ENCODE peak calls at places on chromosomes 3 and 15, in nine cellular contexts. L is cardiac muscle cell, U is astrocyte, J is MM.1S, O is HCT116, I is tibial artery, W is upper lobe of right lung, M is heart left ventricle, N is GM23248. E is an unnamed sample. For H3K36me3, the result is how much of the 10 kb centered on the place peaks cover.

GRCh38 chr3:7456376-7456775 is 595.5 kb downstream of the GRM7 start:
- DNase-seq in W (no peak), L (no peak), N (no peak), I (no peak), U (no peak), O (no peak), J (no peak), M (no peak), E (no peak)

GRCh38 chr3:13063225-13063624 is 10.0 kb downstream of the IQSEC1 start:
- DNase-seq in W (no peak), U (no peak), J (no peak), N (no peak), L (no peak), M (no peak), O (no peak), I (no peak), E (no peak)

GRCh38 chr3:22450785-22451400 is 699.9 kb upstream of the ZNF385D start:
- DNase-seq in L (no peak), O (no peak), M (no peak), I (no peak), J (no peak), N (peak), W (no peak), U (peak), E (peak)

GRCh38 chr15:27681038-27681437 is 418.1 kb downstream of the OCA2 start:
- DNase-seq in I (no peak), N (no peak), J (no peak), O (no peak), U (no peak), M (no peak), W (no peak), L (no peak), E (no peak)

GRCh38 chr15:77387355-77388105 is 32.4 kb downstream of the PEAK1 start:
- DNase-seq in I (no peak), O (no peak), L (no peak), J (no peak), W (no peak), U (no peak), M (no peak), N (peak), E (no peak)

GRCh38 chr15:45958924-45959323 is 324.1 kb downstream of the SQOR start:
- DNase-seq in M (no peak), I (no peak), O (no peak), W (no peak), L (no peak), N (no peak), U (no peak), J (no peak), E (no peak)

GRCh38 chr3:14505803-14506500 is 34.2 kb downstream of the GRIP2 start:
- DNase-seq in M (no peak), J (no peak), L (no peak), N (no peak), W (peak), I (no peak), O (no peak), U (no peak), E (no peak)

GRCh38 chr3:132256984-132257383 is 60.2 kb upstream of the ACP3 start:
- DNase-seq in N (peak), M (no peak), O (peak), L (peak), J (no peak), W (no peak), U (peak), I (no peak), E (peak)

GRCh38 chr3:152581941-152582340 is 253.0 kb upstream of the P2RY1 start:
- DNase-seq in N (no peak), O (no peak), U (no peak), I (no peak), M (no peak), W (no peak), J (no peak), L (no peak), E (no peak)

GRCh38 chr3:62119139-62119538 is 254.2 kb downstream of the FEZF2 start:
- DNase-seq in I (peak), N (no peak), L (no peak), J (no peak), O (no peak), U (no peak), M (no peak), W (no peak), E (no peak)

GRCh38 chr15:40595219-40595618 is 1.2 kb downstream of the KNL1 start:
- DNase-seq in O (no peak), W (no peak), M (no peak), L (no peak), J (no peak), N (peak), U (no peak), I (no peak), E (no peak)

GRCh38 chr15:69146724-69147435 is 13.6 kb upstream of the GLCE start:
- DNase-seq in L (no peak), N (no peak), W (no peak), J (no peak), M (no peak), O (no peak), U (no peak), I (no peak), E (no peak)

GRCh38 chr3:184085389-184085852 is 11.4 kb upstream of the HTR3E start:
- DNase-seq in U (no peak), L (no peak), J (peak), N (no peak), I (no peak), W (no peak), M (no peak), O (no peak), E (no peak)

GRCh38 chr15:45637552-45638033 is 2.8 kb downstream of the SQOR start:
- DNase-seq in U (peak), N (peak), J (peak), M (peak), O (no peak), L (no peak), I (no peak), W (no peak), E (peak)

GRCh38 chr3:151804267-151804666 is 9.6 kb upstream of the AADAC start:
- DNase-seq in U (peak), L (no peak), J (no peak), W (no peak), I (no peak), N (no peak), O (no peak), M (no peak), E (no peak)

GRCh38 chr3:198112031-198112430 is 152.0 kb downstream of the LMLN start:
- DNase-seq in I (no peak), O (no peak), W (no peak), M (no peak), N (no peak), U (no peak), J (no peak), L (no peak), E (no peak)

GRCh38 chr3:60086811-60087210 is 1037.0 kb upstream of the CFAP20DC start:
- DNase-seq in I (no peak), J (no peak), M (no peak), N (peak), U (peak), L (no peak), W (no peak), O (peak), E (no peak)

GRCh38 chr15:38058596-38059075 is 124.2 kb downstream of the TMCO5A start:
- DNase-seq in M (no peak), N (no peak), U (no peak), J (peak), L (no peak), I (no peak), W (no peak), O (no peak), E (no peak)

GRCh38 chr3:52098108-52098507 is 41.7 kb upstream of the DUSP7 start:
- DNase-seq in L (no peak), J (no peak), U (no peak), I (no peak), O (no peak), W (peak), N (no peak), M (peak), E (no peak)

GRCh38 chr15:58043192-58043903 is 22.2 kb downstream of the ALDH1A2 start:
- DNase-seq in W (no peak), N (peak), J (peak), M (peak), L (peak), O (peak), I (no peak), U (no peak), E (peak)

GRCh38 chr3:192273001-192273400 is 454.3 kb downstream of the FGF12 start:
- DNase-seq in J (no peak), L (no peak), N (no peak), I (no peak), O (no peak), M (no peak), W (no peak), U (no peak), E (no peak)
- H3K36me3 ChIP-seq in J (under half), L (under half), N (under half), I (under half), O (under half), M (under half), W (under half), U (under half), E (under half)

DNA sequence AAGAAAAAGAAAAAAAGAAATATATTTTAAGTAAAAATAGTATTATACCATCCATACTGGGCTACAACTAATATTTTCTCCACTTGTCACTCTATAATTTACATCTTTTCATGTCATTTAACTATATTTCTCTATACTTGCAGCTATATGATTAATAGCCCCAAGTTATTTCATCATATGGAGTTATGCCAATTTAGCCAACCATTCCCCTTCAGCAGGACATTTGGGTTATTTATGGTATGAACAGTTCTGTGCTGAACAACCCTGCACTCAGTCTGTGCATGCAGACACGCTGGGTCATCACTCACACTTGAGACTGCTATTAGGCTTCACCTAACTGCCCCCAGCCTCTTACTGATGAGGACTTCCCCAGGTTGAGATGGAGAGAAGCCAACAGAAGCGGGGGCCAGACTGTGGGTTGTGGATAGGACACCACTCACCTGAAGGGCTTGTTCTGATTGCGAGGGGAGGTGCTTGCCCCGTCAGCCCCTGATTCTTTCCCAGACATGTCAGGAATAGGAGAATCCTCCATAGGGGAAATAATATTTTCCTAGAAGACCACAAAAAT is 7.3 kb downstream of the TADA3 start:
- DNase-seq in O (no peak), M (no peak), N (no peak), J (no peak), W (no peak), I (no peak), L (no peak), U (no peak), E (peak)
- H3K36me3 ChIP-seq in O (under half), M (half or more), N (under half), J (under half), W (half or more), I (half or more), L (under half), U (under half), E (under half)

GRCh38 chr3:16335364-16335763 is 70.4 kb downstream of the OXNAD1 start:
- DNase-seq in O (no peak), L (no peak), N (no peak), J (no peak), I (no peak), M (no peak), W (no peak), U (no peak), E (no peak)

GRCh38 chr3:16336876-16337275 is 71.9 kb downstream of the OXNAD1 start:
- DNase-seq in M (no peak), I (no peak), N (no peak), W (no peak), L (no peak), J (no peak), O (no peak), U (no peak), E (no peak)

GRCh38 chr3:16334909-16335308 is 69.9 kb downstream of the OXNAD1 start:
- DNase-seq in M (no peak), N (peak), I (no peak), L (no peak), O (no peak), W (no peak), J (no peak), U (no peak), E (no peak)

GRCh38 chr3:16338124-16338523 is 73.1 kb downstream of the OXNAD1 start:
- DNase-seq in J (no peak), L (no peak), W (no peak), M (no peak), N (no peak), O (no peak), I (no peak), U (no peak), E (peak)

GRCh38 chr3:16335772-16336621 is 71.0 kb downstream of the OXNAD1 start:
- DNase-seq in L (no peak), O (no peak), U (no peak), I (no peak), W (no peak), M (no peak), N (no peak), J (no peak), E (no peak)
- H3K36me3 ChIP-seq in L (under half), O (under half), U (under half), I (under half), W (under half), M (under half), N (under half), J (under half), E (under half)

DNA sequence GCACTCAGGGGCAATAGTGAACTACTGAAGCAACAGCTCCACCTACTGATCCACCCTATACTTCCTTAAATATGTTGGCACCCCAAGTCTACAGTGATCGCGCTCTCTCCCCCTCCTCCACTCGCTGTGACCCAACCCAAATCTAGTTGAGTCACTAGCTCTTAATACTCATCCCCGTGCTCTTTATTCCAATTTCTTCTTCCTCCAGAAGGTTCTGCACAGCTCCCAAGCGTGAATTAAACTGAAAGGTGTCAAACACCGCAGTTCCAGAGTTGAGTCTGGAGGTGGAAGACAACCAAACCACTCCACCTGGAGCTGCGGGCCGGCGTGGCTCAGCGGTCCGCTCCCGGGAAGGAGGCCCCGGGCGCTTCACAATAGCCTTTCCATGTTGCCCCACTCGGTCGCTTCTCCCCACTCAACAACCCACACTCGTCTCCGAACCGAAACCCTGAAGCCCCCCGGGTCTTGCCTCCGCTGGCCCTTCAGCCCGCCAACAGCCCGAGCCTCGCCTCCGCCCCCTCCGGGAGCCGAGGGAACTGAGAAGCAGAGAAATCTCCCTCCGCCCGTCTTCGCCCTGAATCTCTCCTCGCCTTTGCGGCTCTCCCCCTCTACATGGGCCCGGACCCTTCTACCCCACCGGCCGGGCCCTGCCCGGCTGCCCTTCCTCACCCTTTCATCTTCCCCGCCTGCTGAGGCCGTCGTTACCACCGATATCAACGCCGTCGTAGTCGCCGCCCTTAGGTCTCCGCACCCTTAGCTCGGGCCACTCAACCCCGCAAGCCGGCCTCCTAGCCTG is 578 bp downstream of the NAA50 start:
- DNase-seq in W (peak), J (peak), I (peak), N (peak), O (peak), L (peak), U (peak), M (peak), E (peak)
- H3K36me3 ChIP-seq in W (under half), J (under half), I (under half), N (under half), O (under half), L (under half), U (under half), M (under half), E (under half)

GRCh38 chr3:32238027-32238815 is at the start of gene CMTM8:
- DNase-seq in L (peak), J (peak), O (no peak), I (peak), M (peak), W (peak), U (no peak), N (peak), E (peak)

GRCh38 chr3:32238816-32239637 is 547 bp downstream of the CMTM8 start:
- DNase-seq in I (no peak), W (peak), M (peak), O (no peak), U (peak), N (peak), J (peak), L (peak), E (peak)

GRCh38 chr3:32241100-32241499 is 2.6 kb downstream of the CMTM8 start:
- DNase-seq in U (no peak), I (no peak), W (no peak), N (no peak), L (no peak), O (no peak), J (no peak), M (no peak), E (no peak)

GRCh38 chr3:32237670-32238026 is 832 bp upstream of the CMTM8 start:
- DNase-seq in I (no peak), O (no peak), J (no peak), N (no peak), U (no peak), L (no peak), W (no peak), M (no peak), E (no peak)

GRCh38 chr3:32239638-32240550 is 1.4 kb downstream of the CMTM8 start:
- DNase-seq in W (no peak), I (no peak), L (peak), N (peak), J (peak), M (no peak), U (no peak), O (peak), E (peak)
- H3K36me3 ChIP-seq in W (under half), I (under half), L (under half), N (under half), J (under half), M (under half), U (under half), O (under half), E (under half)

GRCh38 chr15:86538141-86538540 is 458.5 kb downstream of the AGBL1 start:
- DNase-seq in I (no peak), M (no peak), U (peak), L (no peak), N (no peak), O (no peak), W (no peak), J (no peak), E (no peak)
- H3K36me3 ChIP-seq in I (under half), M (under half), U (under half), L (under half), N (under half), O (under half), W (under half), J (under half), E (under half)

GRCh38 chr3:55929154-55929869 is 442.2 kb upstream of the WNT5A start:
- DNase-seq in O (no peak), J (no peak), U (no peak), M (no peak), N (no peak), I (no peak), L (no peak), W (no peak), E (no peak)
- H3K36me3 ChIP-seq in O (under half), J (under half), U (under half), M (under half), N (under half), I (under half), L (under half), W (under half), E (under half)

GRCh38 chr3:47086071-47086470 is 77.8 kb downstream of the SETD2 start:
- DNase-seq in W (no peak), L (no peak), M (no peak), J (no peak), O (no peak), I (no peak), N (no peak), U (no peak), E (no peak)

GRCh38 chr3:47083786-47084185 is 80.1 kb downstream of the SETD2 start:
- DNase-seq in U (no peak), N (no peak), L (no peak), W (no peak), I (no peak), M (no peak), J (peak), O (no peak), E (no peak)

GRCh38 chr3:47092090-47092489 is 71.8 kb downstream of the SETD2 start:
- DNase-seq in U (no peak), I (no peak), W (no peak), O (no peak), J (no peak), N (no peak), L (no peak), M (no peak), E (no peak)

DNA sequence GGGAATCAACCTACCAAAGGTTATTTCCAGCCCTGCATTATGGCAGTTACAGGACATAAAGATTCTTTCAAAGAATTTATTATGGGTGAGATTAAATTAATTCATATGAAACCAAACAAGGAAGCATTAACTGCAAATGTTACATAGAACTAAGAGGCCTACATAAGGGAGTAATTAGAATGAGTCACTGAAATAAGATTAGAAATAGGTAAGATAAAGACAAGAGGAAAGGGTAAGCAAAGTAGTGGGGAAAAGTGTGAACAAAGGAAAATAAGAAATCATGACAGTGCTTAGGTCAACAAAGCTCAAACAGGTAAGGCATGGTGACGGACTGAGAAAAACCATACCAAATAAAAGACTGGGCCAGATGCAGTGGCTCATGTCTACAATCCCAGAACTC is 74.3 kb downstream of the SETD2 start:
- DNase-seq in N (peak), J (no peak), O (no peak), L (no peak), W (no peak), M (no peak), U (no peak), I (no peak), E (no peak)
- H3K36me3 ChIP-seq in N (under half), J (under half), O (under half), L (under half), W (half or more), M (half or more), U (under half), I (half or more), E (half or more)

DNA sequence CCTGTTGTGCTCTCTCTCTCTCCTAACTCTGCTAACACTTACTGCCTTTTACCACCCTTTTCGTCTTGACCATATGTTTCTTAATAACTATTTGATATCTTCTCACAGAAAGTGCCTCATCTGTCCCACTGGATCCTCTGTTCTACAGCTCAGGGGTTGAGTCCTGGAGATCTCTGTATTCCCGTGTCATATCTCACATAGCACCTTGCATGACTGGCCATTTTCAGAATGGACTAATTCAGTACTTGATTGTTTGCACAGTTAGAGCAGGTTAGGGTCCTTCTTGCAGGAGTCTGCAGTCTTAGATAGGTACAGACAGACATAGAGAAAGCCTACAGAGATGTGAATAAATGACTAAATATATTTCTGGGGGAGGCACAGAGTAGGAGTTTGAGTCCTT is 20.9 kb downstream of the HACD3 start:
- DNase-seq in O (no peak), J (no peak), M (no peak), I (no peak), N (no peak), W (no peak), L (no peak), U (no peak), E (no peak)
- H3K36me3 ChIP-seq in O (under half), J (under half), M (under half), I (under half), N (under half), W (under half), L (under half), U (under half), E (under half)

GRCh38 chr15:74619916-74620635 is 4.4 kb downstream of the CLK3 start:
- DNase-seq in J (no peak), I (no peak), O (no peak), W (no peak), U (no peak), N (no peak), M (no peak), L (no peak), E (no peak)
- H3K36me3 ChIP-seq in J (under half), I (half or more), O (under half), W (half or more), U (under half), N (under half), M (half or more), L (half or more), E (half or more)

E was measured in adipocyte.